ENCODE peak calls at places on chromosomes 5 and 9, in nine cellular contexts. G, N, B, J, H, Y, U, L and D are unnamed samples.

GRCh38 chr5:136731241-136731885 is 366.0 kb upstream of the TRPC7 start:
- DNase-seq in G (no peak), N (no peak), B (no peak), J (no peak), H (no peak), Y (peak), U (no peak), L (no peak), D (peak)

GRCh38 chr5:75042511-75042910 is 9.8 kb downstream of the GCNT4 start:
- DNase-seq in G (no peak), N (no peak), B (no peak), J (no peak), H (no peak), Y (no peak), U (no peak), L (no peak), D (peak)

GRCh38 chr5:61394793-61395192 is 62.7 kb downstream of the ZSWIM6 start:
- DNase-seq in G (no peak), N (no peak), B (no peak), J (no peak), H (no peak), Y (no peak), U (no peak), L (no peak), D (no peak)

GRCh38 chr9:21677834-21678233 is 124.6 kb upstream of the MTAP start:
- DNase-seq in G (peak), N (no peak), B (no peak), J (no peak), H (no peak), Y (peak), U (no peak), L (no peak), D (peak)

GRCh38 chr9:4397917-4398316 is 92.4 kb upstream of the SLC1A1 start:
- DNase-seq in G (peak), N (no peak), B (no peak), J (no peak), H (no peak), Y (no peak), U (no peak), L (no peak), D (peak)

GRCh38 chr5:114360816-114361723 is 800 bp upstream of the KCNN2 start:
- DNase-seq in G (no peak), N (peak), B (peak), J (no peak), H (peak), Y (peak), U (peak), L (peak), D (no peak)

GRCh38 chr9:22813520-22813919 is 366.9 kb downstream of the DMRTA1 start:
- DNase-seq in G (no peak), N (no peak), B (no peak), J (no peak), H (no peak), Y (peak), U (peak), L (no peak), D (peak)

GRCh38 chr5:172280937-172281336 is 2.6 kb downstream of the UBTD2 start:
- DNase-seq in G (no peak), N (no peak), B (no peak), J (no peak), H (no peak), Y (no peak), U (no peak), L (no peak), D (peak)

GRCh38 chr5:58490397-58491072 is 700 bp upstream of the GAPT start:
- DNase-seq in G (no peak), N (no peak), B (no peak), J (no peak), H (no peak), Y (no peak), U (no peak), L (no peak), D (no peak)

GRCh38 chr9:129467004-129467588 is 153.8 kb downstream of the C9orf50 start:
- DNase-seq in G (no peak), N (no peak), B (no peak), J (no peak), H (no peak), Y (no peak), U (no peak), L (peak), D (no peak)

GRCh38 chr5:96478983-96479382 is 45.9 kb upstream of the PCSK1 start:
- DNase-seq in G (no peak), N (no peak), B (no peak), J (no peak), H (no peak), Y (no peak), U (no peak), L (peak), D (no peak)

GRCh38 chr5:10832987-10833386 is 72.0 kb upstream of the DAP start:
- DNase-seq in G (no peak), N (no peak), B (no peak), J (no peak), H (no peak), Y (no peak), U (no peak), L (no peak), D (no peak)

GRCh38 chr9:109652112-109652511 is 127.9 kb upstream of the PALM2AKAP2 start:
- DNase-seq in G (no peak), N (no peak), B (no peak), J (no peak), H (no peak), Y (no peak), U (no peak), L (no peak), D (peak)

GRCh38 chr9:107251756-107252322 is 31.2 kb upstream of the RAD23B start:
- DNase-seq in G (peak), N (no peak), B (peak), J (no peak), H (no peak), Y (peak), U (no peak), L (peak), D (peak)

DNA sequence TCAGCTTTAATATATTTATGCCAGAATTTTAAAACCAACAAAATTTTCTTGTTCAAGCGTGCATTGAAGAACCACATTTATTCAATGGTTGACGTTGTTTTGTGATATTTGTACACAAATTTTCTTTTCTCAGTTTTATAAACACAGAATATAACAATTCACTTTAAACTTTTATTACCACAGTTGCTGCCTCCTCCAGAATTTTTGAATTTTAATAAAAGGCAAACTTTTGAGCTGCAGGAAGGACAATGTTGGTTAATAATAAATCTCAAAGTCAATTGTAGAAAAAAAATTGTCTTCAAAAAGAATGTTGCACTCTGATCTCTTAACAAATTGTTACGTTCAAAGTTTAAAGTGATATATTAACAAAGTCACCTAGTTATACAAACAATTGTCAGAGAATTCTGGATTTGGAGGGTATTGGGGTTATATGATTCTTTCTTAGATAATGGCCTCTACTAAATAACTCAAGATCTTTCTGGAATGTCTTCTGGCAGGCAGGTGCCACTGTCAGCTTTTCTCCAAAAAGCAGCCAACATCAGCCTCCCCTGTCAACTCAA is 60.5 kb downstream of the BAAT start:
- DNase-seq in G (no peak), N (no peak), B (no peak), J (no peak), H (no peak), Y (peak), U (no peak), L (no peak), D (no peak)
- H3K4me3 ChIP-seq in G (no peak), N (no peak), B (no peak), J (no peak), H (no peak), Y (no peak), U (no peak), L (no peak), D (no peak)

DNA sequence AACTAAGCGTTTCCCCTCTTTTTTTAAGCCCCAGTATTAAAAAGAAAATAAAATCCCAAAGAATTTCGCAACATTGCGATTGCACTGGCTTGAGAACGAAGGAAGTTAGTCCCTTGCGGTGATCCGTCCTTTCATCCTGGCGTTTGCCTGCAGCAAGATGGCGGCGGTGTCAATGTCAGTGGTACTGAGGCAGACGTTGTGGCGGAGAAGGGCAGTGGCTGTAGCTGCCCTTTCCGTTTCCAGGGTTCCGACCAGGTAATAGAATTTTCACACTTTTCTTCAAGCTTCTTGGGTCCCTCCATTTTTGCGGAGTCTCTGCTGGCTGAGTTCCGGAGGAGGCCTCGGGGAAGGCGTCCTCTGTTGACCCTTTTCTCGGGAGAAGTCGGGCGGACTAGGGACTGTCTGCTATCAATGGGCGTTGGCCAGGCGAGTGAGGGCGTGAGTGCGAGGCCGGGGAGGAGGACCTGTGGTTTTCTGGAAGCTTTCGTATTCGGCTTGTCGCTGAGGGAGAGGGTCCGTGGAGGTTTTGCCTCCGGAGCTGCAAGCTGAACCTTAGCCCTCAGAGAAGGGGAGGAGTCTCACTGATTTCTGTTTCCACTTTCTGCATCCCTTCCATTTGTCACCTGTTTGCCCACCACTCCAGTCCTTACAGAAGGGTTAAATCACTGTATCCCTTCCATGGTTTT is at the start of gene NDUFS4:
- DNase-seq in G (peak), N (peak), B (peak), J (peak), H (peak), Y (peak), U (peak), L (peak), D (peak)
- TF ChIP-seq CTCF in G (no peak), N (no peak), B (no peak), J (no peak), H (no peak), Y (no peak), U (no peak), L (no peak), D (peak)

GRCh38 chr9:127698985-127699670 is 7.7 kb upstream of the CFAP157 start:
- DNase-seq in G (peak), N (peak), B (peak), J (peak), H (peak), Y (peak), U (no peak), L (peak), D (peak)
- H3K4me3 ChIP-seq in G (peak), N (peak), B (no peak), J (peak), H (peak), Y (peak), U (no peak), L (no peak), D (peak)

GRCh38 chr5:44641820-44642219 is 166.9 kb upstream of the MRPS30 start:
- DNase-seq in G (no peak), N (no peak), B (no peak), J (no peak), H (no peak), Y (no peak), U (no peak), L (no peak), D (no peak)

GRCh38 chr5:44640945-44641456 is 167.7 kb upstream of the MRPS30 start:
- DNase-seq in G (no peak), N (no peak), B (no peak), J (no peak), H (no peak), Y (no peak), U (no peak), L (no peak), D (no peak)

GRCh38 chr5:44638286-44638869 is 170.4 kb upstream of the MRPS30 start:
- DNase-seq in G (no peak), N (peak), B (no peak), J (no peak), H (no peak), Y (peak), U (no peak), L (no peak), D (no peak)
- TF ChIP-seq CTCF in G (no peak), N (no peak), B (no peak), J (no peak), H (no peak), Y (no peak), U (no peak), L (no peak), D (no peak)

GRCh38 chr9:126806336-126806735 is 1.5 kb downstream of the ZBTB43 start:
- DNase-seq in G (peak), N (no peak), B (no peak), J (no peak), H (no peak), Y (no peak), U (no peak), L (no peak), D (peak)
- H3K4me3 ChIP-seq in G (peak), N (no peak), B (no peak), J (peak), H (peak), Y (peak), U (peak), L (no peak), D (peak)

GRCh38 chr5:76337949-76338589 is 65.0 kb upstream of the IQGAP2 start:
- DNase-seq in G (peak), N (peak), B (peak), J (peak), H (peak), Y (peak), U (peak), L (peak), D (peak)
- TF ChIP-seq CTCF in G (peak), N (peak), B (peak), J (peak), H (peak), Y (peak), U (peak), L (peak), D (peak)

GRCh38 chr9:125929846-125930245 is 182.7 kb downstream of the PBX3 start:
- DNase-seq in G (no peak), N (no peak), B (no peak), J (no peak), H (no peak), Y (no peak), U (no peak), L (no peak), D (no peak)

GRCh38 chr9:125919565-125919964 is 172.4 kb downstream of the PBX3 start:
- DNase-seq in G (no peak), N (no peak), B (no peak), J (no peak), H (no peak), Y (no peak), U (no peak), L (no peak), D (no peak)

DNA sequence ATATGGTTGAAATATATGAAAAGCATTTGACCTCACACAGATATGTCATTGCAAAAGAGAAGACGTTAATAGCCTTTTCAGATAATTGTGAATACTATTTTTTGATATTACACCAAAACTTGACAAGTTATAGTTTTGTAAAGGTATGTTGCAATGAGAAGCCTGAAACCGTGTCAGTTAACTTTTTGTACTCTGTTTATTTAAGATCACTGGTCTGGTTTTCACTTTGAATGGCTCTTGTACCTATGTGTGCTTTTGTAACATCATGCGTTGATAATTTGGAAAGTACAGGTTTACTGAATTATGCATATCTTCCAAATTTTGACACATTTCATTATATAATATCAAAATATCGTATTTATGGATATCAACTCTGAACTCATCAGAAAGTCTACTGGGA is 177.2 kb downstream of the PBX3 start:
- DNase-seq in G (no peak), N (no peak), B (no peak), J (no peak), H (no peak), Y (no peak), U (no peak), L (no peak), D (no peak)
- H3K4me3 ChIP-seq in G (no peak), N (no peak), B (no peak), J (no peak), H (no peak), Y (no peak), U (no peak), L (no peak), D (no peak)

DNA sequence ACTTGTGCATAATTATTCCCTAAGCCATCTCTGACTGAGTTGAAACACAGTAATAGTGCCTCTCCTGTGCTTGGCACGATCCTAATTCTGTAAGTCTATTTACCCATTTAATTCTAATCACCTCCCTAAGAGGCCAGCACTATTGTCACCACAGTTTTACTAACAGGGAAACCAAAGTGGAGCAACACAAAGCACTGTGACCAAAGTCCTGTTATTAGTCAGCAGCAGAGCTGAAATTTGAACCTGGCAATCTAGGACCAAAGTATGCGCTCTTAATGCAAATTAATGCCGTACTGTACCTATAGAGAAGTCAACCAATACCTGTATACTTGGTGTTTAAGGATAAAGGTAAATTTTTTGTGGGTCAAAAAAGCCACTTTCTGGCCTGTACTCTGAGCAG is 77.1 kb upstream of the CNTLN start:
- DNase-seq in G (no peak), N (no peak), B (no peak), J (no peak), H (no peak), Y (no peak), U (no peak), L (no peak), D (no peak)
- TF ChIP-seq CTCF in G (no peak), N (no peak), B (no peak), J (no peak), H (no peak), Y (no peak), U (no peak), L (no peak), D (no peak)

GRCh38 chr5:149380466-149381121 is 1.5 kb upstream of the IL17B start:
- DNase-seq in G (no peak), N (no peak), B (no peak), J (no peak), H (no peak), Y (no peak), U (no peak), L (no peak), D (no peak)
- H3K4me3 ChIP-seq in G (no peak), N (no peak), B (no peak), J (no peak), H (no peak), Y (no peak), U (no peak), L (no peak), D (no peak)